ENCODE peak calls at places on chromosomes 12 and 14, in seven cellular contexts. F is RWPE1, R is T-helper 17 cell, E is HS-5, M is right cardiac atrium, I is SW480, Q is left lobe of liver. N is an unnamed sample.

GRCh38 chr12:94277426-94278000 is 129.1 kb downstream of the PLXNC1 start:
- DNase-seq in F (no peak), E (no peak), M (no peak), Q (peak), R (no peak), I (no peak), N (no peak)

GRCh38 chr12:58310368-58310767 is 369.0 kb downstream of the ATP23 start:
- DNase-seq in Q (no peak), E (no peak), M (no peak), R (no peak), F (no peak), I (no peak), N (no peak)

GRCh38 chr14:91170504-91171121 is 56.7 kb downstream of the DGLUCY start:
- DNase-seq in I (no peak), R (no peak), F (no peak), M (peak), E (no peak), Q (peak), N (no peak)

GRCh38 chr14:93051600-93052546 is 63.9 kb downstream of the ITPK1 start:
- DNase-seq in I (no peak), M (no peak), F (no peak), E (no peak), Q (no peak), R (no peak), N (no peak)

GRCh38 chr14:104299993-104300761 is 161.8 kb downstream of the KIF26A start:
- DNase-seq in E (no peak), R (no peak), I (no peak), M (peak), F (no peak), Q (no peak), N (no peak)

GRCh38 chr12:59843260-59843843 is 247.5 kb downstream of the SLC16A7 start:
- DNase-seq in I (no peak), Q (no peak), E (no peak), M (no peak), F (no peak), R (no peak), N (no peak)

GRCh38 chr14:77151918-77152588 is 10.5 kb upstream of the ZDHHC22 start:
- DNase-seq in I (peak), R (no peak), E (no peak), M (no peak), F (peak), Q (no peak), N (no peak)

GRCh38 chr12:51827925-51828818 is 20.3 kb downstream of the FIGNL2 start:
- DNase-seq in R (no peak), I (peak), F (peak), Q (no peak), E (no peak), M (no peak), N (no peak)

GRCh38 chr12:69621551-69621950 is 10.8 kb upstream of the LRRC10 start:
- DNase-seq in Q (no peak), M (no peak), E (no peak), F (no peak), I (no peak), R (no peak), N (no peak)